ENCODE peak calls at places on chromosomes 13 and 19, in five cellular contexts. A, X, H, C and O are unnamed samples.

GRCh38 chr13:95256086-95256485 is 45.2 kb downstream of the ABCC4 start:
- DNase-seq in A (no peak), X (peak; percentile 95), H (peak; percentile 81), C (peak; percentile 84), O (peak; percentile 86)

GRCh38 chr13:41259875-41260501 is 3.4 kb downstream of the MTRF1 start:
- DNase-seq in A (no peak), X (no peak), H (no peak), C (no peak), O (no peak)

GRCh38 chr19:38657633-38658222 is 10.3 kb downstream of the ACTN4 start:
- DNase-seq in A (no peak), X (peak; percentile 99), H (peak; percentile 43), C (no peak), O (peak; percentile 97)

GRCh38 chr13:102580552-102581169 is 16.1 kb upstream of the TPP2 start:
- DNase-seq in A (peak; percentile 45), X (peak; percentile 57), H (peak; percentile 62), C (peak; percentile 81), O (no peak)

GRCh38 chr19:1465191-1466016 is 13.6 kb downstream of the C19orf25 start:
- DNase-seq in A (no peak), X (no peak), H (peak; percentile 56), C (no peak), O (no peak)

GRCh38 chr13:69585656-69586055 is 522.0 kb upstream of the ATXN8OS start:
- DNase-seq in A (no peak), X (no peak), H (no peak), C (no peak), O (no peak)

GRCh38 chr19:8075158-8076086 is 22.9 kb downstream of the CCL25 start:
- DNase-seq in A (no peak), X (no peak), H (no peak), C (no peak), O (no peak)

GRCh38 chr13:47484564-47484963 is 516.5 kb downstream of the SUCLA2 start:
- DNase-seq in A (no peak), X (peak; percentile 76), H (peak; percentile 43), C (peak; percentile 45), O (no peak)

GRCh38 chr13:21625366-21625765 is 21.4 kb upstream of the MICU2 start:
- DNase-seq in A (peak; percentile 31), X (peak; percentile 38), H (peak; percentile 77), C (peak; percentile 35), O (no peak)

GRCh38 chr13:92487238-92487637 is 739.4 kb upstream of the GPC6 start:
- DNase-seq in A (no peak), X (no peak), H (no peak), C (no peak), O (no peak)

GRCh38 chr19:33175156-33175782 is 18.9 kb upstream of the LRP3 start:
- DNase-seq in A (no peak), X (no peak), H (no peak), C (no peak), O (no peak)

GRCh38 chr19:42589792-42590191 is 4.9 kb downstream of the CEACAM8 start:
- DNase-seq in A (no peak), X (no peak), H (no peak), C (no peak), O (no peak)

GRCh38 chr19:17527326-17527725 is 15.9 kb downstream of the PGLS start:
- DNase-seq in A (no peak), X (no peak), H (no peak), C (no peak), O (no peak)

GRCh38 chr13:80550856-80551532 is 210.1 kb upstream of the SPRY2 start:
- DNase-seq in A (no peak), X (no peak), H (no peak), C (peak; percentile 42), O (no peak)

GRCh38 chr19:32674153-32674958 is 624 bp downstream of the ANKRD27 start:
- DNase-seq in A (no peak), X (no peak), H (no peak), C (no peak), O (no peak)

GRCh38 chr19:16594131-16594586 is 21.9 kb upstream of the SLC35E1 start:
- DNase-seq in A (no peak), X (no peak), H (no peak), C (no peak), O (no peak)

GRCh38 chr19:38707512-38708114 is 36.7 kb downstream of the CAPN12 start:
- DNase-seq in A (no peak), X (no peak), H (no peak), C (peak; percentile 61), O (no peak)

GRCh38 chr13:44283598-44283997 is 90.0 kb upstream of the SERP2 start:
- DNase-seq in A (no peak), X (no peak), H (no peak), C (no peak), O (no peak)

GRCh38 chr13:26255717-26256277 is 1.9 kb downstream of the CDK8 start:
- DNase-seq in A (peak; percentile 14), X (no peak), H (peak; percentile 11), C (peak; percentile 23), O (no peak)

GRCh38 chr13:44470623-44471562 is 97.3 kb downstream of the SERP2 start:
- DNase-seq in A (no peak), X (no peak), H (no peak), C (peak; percentile 45), O (no peak)

GRCh38 chr13:53191091-53191490 is 162.5 kb downstream of the OLFM4 start:
- DNase-seq in A (no peak), X (peak; percentile 2), H (peak; percentile 36), C (peak; percentile 47), O (peak; percentile 41)

GRCh38 chr13:107373551-107373950 is 805.6 kb upstream of the ARGLU1 start:
- DNase-seq in A (peak; percentile 39), X (no peak), H (no peak), C (peak; percentile 75), O (peak; percentile 61)